ENCODE peak calls at places on chromosomes 5 and 9, in nine cellular contexts. D is breast epithelium, S is OCI-LY7, F is astrocyte of the spinal cord, X is cardiac fibroblast, K is upper lobe of right lung, H is upper lobe of left lung, I is IMR-90, P is mesenchymal stem cell. M is an unnamed sample.

GRCh38 chr5:98891591-98891990 is 37.2 kb downstream of the CHD1 start:
- DNase-seq in D (no peak), S (no peak), F (no peak), X (no peak), K (no peak), H (no peak), I (no peak), P (no peak), M (no peak)

GRCh38 chr5:53233653-53234405 is 124.3 kb upstream of the MOCS2 start:
- DNase-seq in D (no peak), S (no peak), F (no peak), X (no peak), K (no peak), H (no peak), I (peak; percentile 46), P (no peak), M (no peak)

GRCh38 chr5:10254686-10255085 is 4.6 kb downstream of the CCT5 start:
- DNase-seq in D (no peak), S (no peak), F (no peak), X (no peak), K (no peak), H (no peak), I (no peak), P (no peak), M (no peak)

GRCh38 chr5:168885324-168886120 is 306.4 kb upstream of the PANK3 start:
- DNase-seq in D (no peak), S (no peak), F (no peak), X (no peak), K (no peak), H (no peak), I (no peak), P (no peak), M (no peak)

GRCh38 chr5:102139029-102139428 is 157.1 kb downstream of the SLCO4C1 start:
- DNase-seq in D (no peak), S (no peak), F (no peak), X (no peak), K (no peak), H (no peak), I (no peak), P (peak; percentile 4), M (no peak)

GRCh38 chr9:91302831-91303230 is 58.9 kb downstream of the AUH start:
- DNase-seq in D (no peak), S (no peak), F (peak; percentile 86), X (peak; percentile 68), K (no peak), H (no peak), I (peak; percentile 93), P (peak; percentile 76), M (peak; percentile 43)

GRCh38 chr9:113929634-113930092 is 53.6 kb downstream of the ZNF618 start:
- DNase-seq in D (no peak), S (no peak), F (peak; percentile 69), X (peak; percentile 87), K (no peak), H (no peak), I (peak; percentile 87), P (no peak), M (peak; percentile 55)

GRCh38 chr9:37238122-37238521 is 117.7 kb downstream of the ZCCHC7 start:
- DNase-seq in D (no peak), S (no peak), F (no peak), X (no peak), K (no peak), H (no peak), I (no peak), P (no peak), M (no peak)

GRCh38 chr5:114782869-114783268 is 386.8 kb downstream of the TRIM36 start:
- DNase-seq in D (no peak), S (no peak), F (no peak), X (no peak), K (peak; percentile 65), H (no peak), I (no peak), P (no peak), M (no peak)

GRCh38 chr5:76942581-76942980 is 10.3 kb upstream of the CRHBP start:
- DNase-seq in D (no peak), S (no peak), F (peak; percentile 80), X (no peak), K (no peak), H (no peak), I (peak; percentile 81), P (peak; percentile 41), M (peak; percentile 88)

GRCh38 chr9:75907329-75907728 is 16.9 kb downstream of the PCSK5 start:
- DNase-seq in D (no peak), S (no peak), F (peak; percentile 38), X (peak; percentile 64), K (no peak), H (no peak), I (peak; percentile 22), P (peak; percentile 53), M (peak; percentile 64)

GRCh38 chr5:58366461-58366860 is 93.4 kb downstream of the PLK2 start:
- DNase-seq in D (no peak), S (no peak), F (peak; percentile 5), X (peak; percentile 14), K (no peak), H (peak; percentile 47), I (peak; percentile 45), P (peak; percentile 60), M (peak; percentile 7)

GRCh38 chr9:136648746-136649145 is 14.0 kb upstream of the EGFL7 start:
- DNase-seq in D (no peak), S (no peak), F (no peak), X (peak; percentile 54), K (peak; percentile 73), H (peak; percentile 60), I (no peak), P (no peak), M (no peak)

GRCh38 chr9:68844623-68845612 is 139.9 kb downstream of the PIP5K1B start:
- DNase-seq in D (no peak), S (peak; percentile 67), F (peak; percentile 2), X (peak; percentile 39), K (no peak), H (peak; percentile 42), I (peak; percentile 8), P (peak; percentile 23), M (peak; percentile 31)

GRCh38 chr9:137045294-137046093 is 483 bp downstream of the NPDC1 start:
- DNase-seq in D (no peak), S (no peak), F (peak; percentile 38), X (peak; percentile 45), K (no peak), H (no peak), I (peak; percentile 38), P (peak; percentile 48), M (peak; percentile 32)

GRCh38 chr9:70950270-70950669 is 171.2 kb downstream of the TRPM3 start:
- DNase-seq in D (no peak), S (no peak), F (no peak), X (no peak), K (no peak), H (no peak), I (no peak), P (no peak), M (no peak)

GRCh38 chr9:70959366-70959765 is 162.1 kb downstream of the TRPM3 start:
- DNase-seq in D (no peak), S (no peak), F (no peak), X (no peak), K (no peak), H (no peak), I (no peak), P (no peak), M (no peak)

GRCh38 chr9:70954126-70954525 is 167.3 kb downstream of the TRPM3 start:
- DNase-seq in D (no peak), S (no peak), F (peak; percentile 83), X (peak; percentile 90), K (no peak), H (no peak), I (peak; percentile 90), P (peak; percentile 68), M (peak; percentile 87)

GRCh38 chr9:70952131-70952727 is 169.2 kb downstream of the TRPM3 start:
- DNase-seq in D (no peak), S (no peak), F (no peak), X (peak; percentile 41), K (no peak), H (no peak), I (no peak), P (no peak), M (no peak)

GRCh38 chr9:70954607-70955143 is 166.7 kb downstream of the TRPM3 start:
- DNase-seq in D (no peak), S (no peak), F (no peak), X (no peak), K (no peak), H (no peak), I (no peak), P (no peak), M (no peak)
- H3K4me3 ChIP-seq in D (no peak overlapping the region), S (no peak overlapping the region), F (no peak overlapping the region), X (no peak overlapping the region), K (no peak overlapping the region), H (no peak overlapping the region), I (no peak overlapping the region), P (no peak overlapping the region), M (no peak overlapping the region)

GRCh38 chr5:173835131-173835530 is 53.0 kb upstream of the CPEB4 start:
- DNase-seq in D (no peak), S (no peak), F (no peak), X (no peak), K (no peak), H (peak; percentile 48), I (no peak), P (no peak), M (no peak)

GRCh38 chr5:173835662-173836061 is 52.5 kb upstream of the CPEB4 start:
- DNase-seq in D (no peak), S (no peak), F (no peak), X (no peak), K (no peak), H (no peak), I (no peak), P (no peak), M (no peak)

GRCh38 chr5:173840111-173840983 is 47.8 kb upstream of the CPEB4 start:
- DNase-seq in D (no peak), S (no peak), F (no peak), X (no peak), K (no peak), H (no peak), I (no peak), P (no peak), M (no peak)

GRCh38 chr5:173839117-173839713 is 48.9 kb upstream of the CPEB4 start:
- DNase-seq in D (no peak), S (no peak), F (no peak), X (no peak), K (no peak), H (no peak), I (no peak), P (no peak), M (no peak)

GRCh38 chr5:173837654-173838053 is 50.5 kb upstream of the CPEB4 start:
- DNase-seq in D (no peak), S (no peak), F (no peak), X (no peak), K (no peak), H (no peak), I (no peak), P (no peak), M (no peak)
- H3K4me3 ChIP-seq in D (no peak overlapping the region), S (no peak overlapping the region), F (no peak overlapping the region), X (no peak overlapping the region), K (no peak overlapping the region), H (no peak overlapping the region), I (no peak overlapping the region), P (no peak overlapping the region), M (no peak overlapping the region)

GRCh38 chr9:89313842-89314241 is 2.8 kb downstream of the CKS2 start:
- DNase-seq in D (no peak), S (no peak), F (no peak), X (peak; percentile 19), K (no peak), H (no peak), I (peak; percentile 46), P (peak; percentile 42), M (no peak)
- H3K4me3 ChIP-seq in D (no peak overlapping the region), S (peak overlapping the region; percentile 100), F (peak overlapping the region; percentile 93), X (no peak overlapping the region), K (no peak overlapping the region), H (no peak overlapping the region), I (no peak overlapping the region), P (no peak overlapping the region), M (peak overlapping the region; percentile 87)

GRCh38 chr9:35673998-35674361 is 252 bp downstream of the CA9 start:
- DNase-seq in D (no peak), S (no peak), F (no peak), X (no peak), K (no peak), H (no peak), I (no peak), P (no peak), M (no peak)
- H3K4me3 ChIP-seq in D (no peak overlapping the region), S (no peak overlapping the region), F (no peak overlapping the region), X (no peak overlapping the region), K (no peak overlapping the region), H (no peak overlapping the region), I (peak overlapping the region; percentile 16), P (no peak overlapping the region), M (no peak overlapping the region)